ENCODE peak calls at places on chromosome 11, in five cellular contexts. One of them, this sample, is unnamed.
A peak's percentile ranks its signal among the peaks of the same experiment; 100 is the strongest.

GRCh38 chr11:74641289-74641688 is 48.9 kb downstream of the POLD3 start:
- DNase-seq in fibroblast of mammary gland: no peak
- DNase-seq in substantia nigra: no peak
- DNase-seq in T-helper 1 cell: no peak
- DNase-seq in HT-29: no peak
- DNase-seq in this sample: no peak

GRCh38 chr11:113778111-113778910 is 1.3 kb upstream of the CLDN25 start:
- DNase-seq in fibroblast of mammary gland: peak; percentile 12
- DNase-seq in substantia nigra: peak; percentile 47
- DNase-seq in T-helper 1 cell: no peak
- DNase-seq in HT-29: peak; percentile 5
- DNase-seq in this sample: no peak

GRCh38 chr11:34512810-34513673 is 552 bp downstream of the ELF5 start:
- DNase-seq in fibroblast of mammary gland: peak; percentile 43
- DNase-seq in substantia nigra: peak; percentile 18
- DNase-seq in T-helper 1 cell: no peak
- DNase-seq in HT-29: peak; percentile 89
- DNase-seq in this sample: peak; percentile 18

GRCh38 chr11:14927146-14927545 is 35.1 kb upstream of the CYP2R1 start:
- DNase-seq in fibroblast of mammary gland: peak; percentile 41
- DNase-seq in substantia nigra: no peak
- DNase-seq in T-helper 1 cell: no peak
- DNase-seq in HT-29: no peak
- DNase-seq in this sample: no peak

GRCh38 chr11:77446911-77447629 is 26.8 kb downstream of the PAK1 start:
- DNase-seq in fibroblast of mammary gland: no peak
- DNase-seq in substantia nigra: no peak
- DNase-seq in T-helper 1 cell: no peak
- DNase-seq in HT-29: no peak
- DNase-seq in this sample: no peak

GRCh38 chr11:81772161-81772560 is 961.5 kb downstream of the FAM181B start:
- DNase-seq in fibroblast of mammary gland: peak; percentile 59
- DNase-seq in substantia nigra: no peak
- DNase-seq in T-helper 1 cell: no peak
- DNase-seq in HT-29: no peak
- DNase-seq in this sample: no peak

GRCh38 chr11:65789230-65790103 is 2.6 kb downstream of the OVOL1 start:
- DNase-seq in fibroblast of mammary gland: no peak
- DNase-seq in substantia nigra: no peak
- DNase-seq in T-helper 1 cell: no peak
- DNase-seq in HT-29: no peak
- DNase-seq in this sample: no peak

GRCh38 chr11:45282070-45282469 is 4.1 kb downstream of the SYT13 start:
- DNase-seq in fibroblast of mammary gland: no peak
- DNase-seq in substantia nigra: no peak
- DNase-seq in T-helper 1 cell: no peak
- DNase-seq in HT-29: peak; percentile 58
- DNase-seq in this sample: no peak

GRCh38 chr11:64850979-64851567 is 6.6 kb upstream of the CDC42BPG start:
- DNase-seq in fibroblast of mammary gland: no peak
- DNase-seq in substantia nigra: no peak
- DNase-seq in T-helper 1 cell: peak; percentile 51
- DNase-seq in HT-29: no peak
- DNase-seq in this sample: peak; percentile 49

GRCh38 chr11:9057032-9057431 is 34.4 kb downstream of the SCUBE2 start:
- DNase-seq in fibroblast of mammary gland: peak; percentile 22
- DNase-seq in substantia nigra: no peak
- DNase-seq in T-helper 1 cell: no peak
- DNase-seq in HT-29: no peak
- DNase-seq in this sample: no peak

GRCh38 chr11:125429174-125429707 is 66.8 kb downstream of the FEZ1 start:
- DNase-seq in fibroblast of mammary gland: peak; percentile 44
- DNase-seq in substantia nigra: peak; percentile 19
- DNase-seq in T-helper 1 cell: no peak
- DNase-seq in HT-29: peak; percentile 74
- DNase-seq in this sample: peak; percentile 24

GRCh38 chr11:112219476-112220232 is 6.6 kb upstream of the PTS start:
- DNase-seq in fibroblast of mammary gland: peak; percentile 82
- DNase-seq in substantia nigra: peak; percentile 19
- DNase-seq in T-helper 1 cell: no peak
- DNase-seq in HT-29: peak; percentile 93
- DNase-seq in this sample: peak; percentile 55

GRCh38 chr11:57597461-57597892 is at the start of gene SERPING1:
- DNase-seq in fibroblast of mammary gland: peak; percentile 79
- DNase-seq in substantia nigra: no peak
- DNase-seq in T-helper 1 cell: no peak
- DNase-seq in HT-29: no peak
- DNase-seq in this sample: no peak